ENCODE peak calls at places on chromosomes 7 and 10, in five cellular contexts. S is uterus, P is fibroblast of lung, W is tibial artery, O is aorta. Q is an unnamed sample.

GRCh38 chr10:3452683-3453388 is 280.3 kb upstream of the PITRM1 start:
- DNase-seq in W (no peak), O (no peak), P (peak; percentile 91), S (no peak), Q (no peak)

GRCh38 chr7:74412603-74413002 is 41.1 kb upstream of the GTF2IRD1 start:
- DNase-seq in P (peak; percentile 22), S (no peak), W (no peak), O (no peak), Q (no peak)

GRCh38 chr7:128728608-128729007 is 10.6 kb upstream of the CALU start:
- DNase-seq in W (no peak), P (peak; percentile 73), S (no peak), O (no peak), Q (no peak)

GRCh38 chr10:27558612-27559020 is 54.5 kb downstream of the RAB18 start:
- DNase-seq in S (peak; percentile 51), O (no peak), P (peak; percentile 27), W (no peak), Q (no peak)

GRCh38 chr10:122422266-122422980 is 32.0 kb upstream of the ARMS2 start:
- DNase-seq in O (no peak), P (no peak), W (no peak), S (no peak), Q (peak; percentile 41)

GRCh38 chr7:80294321-80294720 is 159.7 kb downstream of the GNAI1 start:
- DNase-seq in P (peak; percentile 66), S (no peak), W (no peak), O (no peak), Q (no peak)

GRCh38 chr10:44369851-44370250 is 15.0 kb downstream of the CXCL12 start:
- DNase-seq in S (no peak), W (no peak), P (peak; percentile 39), O (no peak), Q (no peak)

GRCh38 chr10:133257489-133258065 is 19.1 kb downstream of the ADAM8 start:
- DNase-seq in W (peak; percentile 83), P (peak; percentile 32), O (peak; percentile 86), S (peak; percentile 48), Q (no peak)

GRCh38 chr7:140039896-140040295 is 22.9 kb downstream of the PARP12 start:
- DNase-seq in S (no peak), O (no peak), P (no peak), W (peak; percentile 51), Q (no peak)

GRCh38 chr10:90193240-90193985 is 492.0 kb downstream of the KIF20B start:
- DNase-seq in O (no peak), S (no peak), W (no peak), P (peak; percentile 90), Q (no peak)

GRCh38 chr7:143381427-143382125 is 431 bp downstream of the ZYX start:
- DNase-seq in W (peak; percentile 89), S (peak; percentile 94), O (peak; percentile 95), P (peak; percentile 76), Q (no peak)

GRCh38 chr7:38411404-38411803 is 138.0 kb upstream of the TARP start:
- DNase-seq in O (no peak), P (peak; percentile 3), W (no peak), S (no peak), Q (no peak)

GRCh38 chr7:134512271-134512670 is 15.1 kb upstream of the AKR1B10 start:
- DNase-seq in S (no peak), O (no peak), P (no peak), W (no peak), Q (no peak)

GRCh38 chr7:134514663-134515062 is 12.7 kb upstream of the AKR1B10 start:
- DNase-seq in O (no peak), S (no peak), P (peak; percentile 65), W (no peak), Q (peak; percentile 32)

GRCh38 chr7:134514106-134514505 is 13.3 kb upstream of the AKR1B10 start:
- DNase-seq in W (no peak), O (no peak), S (no peak), P (no peak), Q (no peak)

GRCh38 chr7:134515569-134516468 is 11.5 kb upstream of the AKR1B10 start:
- DNase-seq in S (no peak), W (no peak), O (no peak), P (peak; percentile 87), Q (no peak)

DNA sequence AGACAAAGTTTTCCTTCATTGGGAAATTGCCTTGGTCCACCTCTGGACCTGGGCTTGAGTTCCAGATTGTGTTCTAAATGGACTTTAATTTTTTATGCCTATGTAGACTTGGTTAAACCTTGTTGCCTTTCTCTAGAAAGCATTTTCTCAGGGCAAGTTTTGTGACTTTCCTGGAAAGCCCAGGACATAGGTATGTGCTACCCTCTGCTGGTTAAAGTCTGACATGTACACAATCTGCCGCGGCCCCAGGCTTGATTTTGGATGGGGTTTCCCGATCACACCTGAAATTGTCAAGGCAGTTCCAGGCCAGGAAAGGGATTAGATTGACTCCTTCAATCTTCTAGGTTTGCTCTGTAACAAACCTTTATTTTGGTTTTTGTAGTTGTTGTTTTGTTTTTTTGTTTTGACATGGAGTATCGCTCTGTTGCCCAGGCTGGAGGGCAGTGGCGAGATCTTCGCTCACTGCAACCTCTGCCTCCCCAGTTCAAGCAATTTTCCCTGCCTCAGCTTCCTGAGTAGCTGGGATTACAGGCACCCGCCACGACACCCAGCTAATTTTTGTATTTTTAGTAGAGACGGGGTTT is 14.1 kb upstream of the AKR1B10 start:
- DNase-seq in O (no peak), S (no peak), W (no peak), P (peak; percentile 32), Q (no peak)
- H3K27ac ChIP-seq in O (no peak overlapping the region), S (no peak overlapping the region), W (no peak overlapping the region), P (no peak overlapping the region), Q (no peak overlapping the region)

DNA sequence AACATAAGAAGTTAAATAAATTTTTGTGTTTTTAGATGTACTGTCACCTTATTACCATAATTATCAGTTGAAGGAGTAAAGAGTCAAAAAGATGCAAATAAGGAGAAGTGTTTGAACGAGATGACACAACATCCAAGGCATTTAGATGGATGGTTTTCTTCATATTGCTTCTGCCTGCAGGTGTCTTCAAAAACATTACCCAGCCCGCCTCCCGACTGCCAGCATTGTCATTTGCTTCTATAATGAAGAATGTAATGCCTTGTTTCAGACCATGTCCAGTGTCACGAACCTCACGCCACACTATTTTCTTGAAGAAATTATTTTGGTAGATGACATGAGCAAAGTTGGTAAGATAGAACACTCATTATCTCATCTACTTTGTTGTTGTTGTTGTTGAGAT is 26.6 kb downstream of the GALNTL5 start:
- DNase-seq in S (no peak), P (no peak), O (no peak), W (no peak), Q (no peak)
- H3K27ac ChIP-seq in S (no peak overlapping the region), P (no peak overlapping the region), O (no peak overlapping the region), W (no peak overlapping the region), Q (no peak overlapping the region)

GRCh38 chr7:130937016-130937415 is 203.0 kb upstream of the KLF14 start:
- DNase-seq in W (no peak), S (no peak), P (no peak), O (no peak), Q (no peak)

GRCh38 chr7:130940326-130940725 is 206.3 kb upstream of the KLF14 start:
- DNase-seq in P (no peak), W (no peak), O (no peak), S (no peak), Q (no peak)

GRCh38 chr7:130937830-130938229 is 203.8 kb upstream of the KLF14 start:
- DNase-seq in S (no peak), O (no peak), P (no peak), W (no peak), Q (no peak)

GRCh38 chr7:130939285-130940095 is 205.5 kb upstream of the KLF14 start:
- DNase-seq in P (peak; percentile 60), O (no peak), S (no peak), W (no peak), Q (no peak)

DNA sequence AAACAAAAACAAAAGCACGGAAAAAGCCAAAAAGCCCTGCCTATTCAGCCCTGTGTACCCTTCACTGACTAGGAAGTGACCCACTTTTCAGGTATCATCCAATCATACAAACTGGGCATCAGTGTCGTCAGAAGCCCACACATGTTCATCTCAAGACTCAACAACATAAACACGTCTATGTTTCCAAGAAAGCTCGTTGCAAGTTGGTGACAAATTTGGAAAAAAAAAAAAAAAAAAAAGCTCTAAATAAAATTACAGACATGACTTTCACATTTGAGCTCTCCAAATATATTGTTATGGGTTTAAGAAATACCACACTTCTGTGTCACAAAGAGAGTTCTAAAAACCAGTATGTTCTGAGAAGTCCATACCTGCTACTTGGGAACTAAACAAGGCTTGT is 204.7 kb upstream of the KLF14 start:
- DNase-seq in W (no peak), O (no peak), P (peak; percentile 61), S (no peak), Q (no peak)
- H3K27ac ChIP-seq in W (no peak overlapping the region), O (no peak overlapping the region), P (peak overlapping the region; percentile 91), S (peak overlapping the region; percentile 87), Q (peak overlapping the region; percentile 40)

GRCh38 chr7:70764004-70764691 is 367.8 kb upstream of the GALNT17 start:
- DNase-seq in S (no peak), P (no peak), O (no peak), W (no peak), Q (peak; percentile 11)

GRCh38 chr7:70764701-70765208 is 367.2 kb upstream of the GALNT17 start:
- DNase-seq in W (no peak), S (no peak), O (no peak), P (no peak), Q (no peak)

GRCh38 chr7:70762697-70763096 is 369.2 kb upstream of the GALNT17 start:
- DNase-seq in W (no peak), P (no peak), O (no peak), S (no peak), Q (no peak)

GRCh38 chr7:70765651-70766050 is 366.3 kb upstream of the GALNT17 start:
- DNase-seq in O (no peak), P (no peak), W (no peak), S (no peak), Q (no peak)

DNA sequence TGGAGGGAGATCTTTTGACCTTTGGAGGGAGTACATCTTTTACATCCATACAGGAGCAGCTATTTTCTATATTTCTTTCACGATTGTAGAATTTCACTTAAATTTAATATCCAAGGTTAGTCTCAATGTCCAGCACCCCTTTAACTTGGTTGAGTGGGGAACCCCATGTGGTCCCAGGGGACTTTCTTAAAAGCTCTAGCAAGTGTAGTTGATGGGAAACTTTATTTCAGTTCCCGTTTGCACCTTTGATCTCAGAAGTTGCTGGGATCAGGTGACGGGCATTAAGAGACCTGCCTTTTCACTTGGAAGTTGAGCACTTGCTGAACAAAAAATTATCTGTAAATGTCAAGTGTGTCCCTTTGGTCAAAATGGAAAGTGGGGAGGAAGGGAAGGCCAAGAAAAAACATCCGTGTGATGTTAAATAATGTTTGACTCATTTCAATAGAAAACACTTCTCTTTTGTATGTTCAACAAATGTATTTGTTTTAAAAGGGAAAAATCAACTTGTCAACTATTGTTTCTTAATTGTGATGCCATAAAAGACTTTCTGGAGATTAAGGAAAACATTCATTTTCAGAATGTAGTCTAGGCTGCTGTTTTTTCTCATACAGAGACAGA is 370.1 kb upstream of the GALNT17 start:
- DNase-seq in O (no peak), S (no peak), P (no peak), W (no peak), Q (no peak)
- H3K27ac ChIP-seq in O (no peak overlapping the region), S (no peak overlapping the region), P (no peak overlapping the region), W (no peak overlapping the region), Q (no peak overlapping the region)

GRCh38 chr7:45980181-45980905 is 59.3 kb upstream of the IGFBP3 start:
- DNase-seq in O (no peak), S (no peak), W (no peak), P (peak; percentile 78), Q (no peak)
- H3K27ac ChIP-seq in O (peak overlapping the region; percentile 58), S (no peak overlapping the region), W (peak overlapping the region; percentile 85), P (no peak overlapping the region), Q (no peak overlapping the region)

GRCh38 chr7:151252961-151253691 is 4.6 kb upstream of the SMARCD3 start:
- DNase-seq in P (no peak), O (no peak), W (peak; percentile 62), S (no peak), Q (peak; percentile 2)
- H3K27ac ChIP-seq in P (no peak overlapping the region), O (no peak overlapping the region), W (peak overlapping the region; percentile 98), S (peak overlapping the region; percentile 97), Q (no peak overlapping the region)